ENCODE peak calls at places on chromosomes 2 and 18, in seven cellular contexts. C is DMS79 treated with DMSO at 0.1 percent for 48 hours, K is NCI-H1930, X is AG04450, P is pancreas, N is amniotic epithelial cell, O is kidney tubule cell. A is an unnamed sample.

GRCh38 chr18:59249186-59249774 is 24.0 kb downstream of the RAX start:
- DNase-seq in C (peak), K (peak), X (peak), P (peak), N (peak), O (peak), A (peak)

GRCh38 chr2:186339716-186340115 is 146.3 kb upstream of the ZC3H15 start:
- DNase-seq in C (no peak), K (no peak), X (no peak), P (no peak), N (peak), O (no peak), A (no peak)

GRCh38 chr2:114192362-114192761 is 250.1 kb upstream of the DPP10 start:
- DNase-seq in C (no peak), K (no peak), X (no peak), P (no peak), N (peak), O (peak), A (no peak)

GRCh38 chr2:9846554-9846953 is 3.3 kb downstream of the TAF1B start:
- DNase-seq in C (no peak), K (no peak), X (no peak), P (no peak), N (peak), O (peak), A (no peak)

GRCh38 chr2:236715511-236715961 is 145.9 kb downstream of the ACKR3 start:
- DNase-seq in C (peak), K (no peak), X (no peak), P (no peak), N (peak), O (no peak), A (peak)

GRCh38 chr2:23801396-23801795 is 125.5 kb downstream of the ATAD2B start:
- DNase-seq in C (no peak), K (no peak), X (peak), P (no peak), N (peak), O (no peak), A (no peak)

GRCh38 chr2:48398285-48399135 is 131.4 kb upstream of the STON1 start:
- DNase-seq in C (peak), K (peak), X (no peak), P (no peak), N (peak), O (peak), A (no peak)

GRCh38 chr2:59930430-59930829 is 623.0 kb downstream of the BCL11A start:
- DNase-seq in C (no peak), K (no peak), X (no peak), P (no peak), N (no peak), O (no peak), A (no peak)

GRCh38 chr18:63888473-63889190 is 1.1 kb downstream of the SERPINB2 start:
- DNase-seq in C (no peak), K (no peak), X (no peak), P (no peak), N (no peak), O (no peak), A (no peak)

GRCh38 chr2:45616663-45617411 is 5.8 kb upstream of the SRBD1 start:
- DNase-seq in C (no peak), K (no peak), X (no peak), P (no peak), N (peak), O (peak), A (no peak)

GRCh38 chr2:151632993-151633592 is 101.2 kb downstream of the NEB start:
- DNase-seq in C (no peak), K (no peak), X (no peak), P (no peak), N (peak), O (peak), A (no peak)

GRCh38 chr2:10909050-10909995 is 2.4 kb upstream of the KCNF1 start:
- DNase-seq in C (no peak), K (no peak), X (no peak), P (no peak), N (no peak), O (no peak), A (no peak)